ENCODE peak calls at places on chromosomes 11 and 22, in six cellular contexts. One of them, this sample, is unnamed.

GRCh38 chr11:78350101-78350645 is 67.4 kb downstream of the GAB2 start:
- DNase-seq in sigmoid colon: peak
- DNase-seq in HL-60: peak
- DNase-seq in SK-N-SH: no peak
- DNase-seq in stomach: no peak
- DNase-seq in prostate gland: no peak
- DNase-seq in this sample: no peak

GRCh38 chr11:71418643-71419042 is 29.6 kb downstream of the DHCR7 start:
- DNase-seq in SK-N-SH: no peak
- DNase-seq in stomach: no peak
- DNase-seq in sigmoid colon: no peak
- DNase-seq in HL-60: no peak
- DNase-seq in prostate gland: no peak
- DNase-seq in this sample: no peak

GRCh38 chr11:35030716-35031213 is 108.2 kb upstream of the CD44 start:
- DNase-seq in HL-60: no peak
- DNase-seq in prostate gland: no peak
- DNase-seq in SK-N-SH: no peak
- DNase-seq in stomach: no peak
- DNase-seq in sigmoid colon: peak
- DNase-seq in this sample: no peak

GRCh38 chr11:76215946-76216345 is 9.6 kb upstream of the WNT11 start:
- DNase-seq in HL-60: no peak
- DNase-seq in prostate gland: no peak
- DNase-seq in sigmoid colon: no peak
- DNase-seq in SK-N-SH: no peak
- DNase-seq in stomach: no peak
- DNase-seq in this sample: no peak

GRCh38 chr11:9078113-9079041 is 13.0 kb downstream of the SCUBE2 start:
- DNase-seq in SK-N-SH: no peak
- DNase-seq in stomach: no peak
- DNase-seq in prostate gland: no peak
- DNase-seq in sigmoid colon: no peak
- DNase-seq in HL-60: no peak
- DNase-seq in this sample: no peak

GRCh38 chr11:8258289-8258688 is 5.4 kb downstream of the LMO1 start:
- DNase-seq in sigmoid colon: peak
- DNase-seq in SK-N-SH: no peak
- DNase-seq in HL-60: no peak
- DNase-seq in stomach: peak
- DNase-seq in prostate gland: no peak
- DNase-seq in this sample: no peak

GRCh38 chr22:48588881-48589450 is 1238.7 kb downstream of the BRD1 start:
- DNase-seq in SK-N-SH: no peak
- DNase-seq in sigmoid colon: no peak
- DNase-seq in prostate gland: no peak
- DNase-seq in HL-60: no peak
- DNase-seq in stomach: no peak
- DNase-seq in this sample: no peak

GRCh38 chr11:71172680-71173079 is 79.7 kb downstream of the SHANK2 start:
- DNase-seq in sigmoid colon: peak
- DNase-seq in HL-60: no peak
- DNase-seq in SK-N-SH: no peak
- DNase-seq in prostate gland: no peak
- DNase-seq in stomach: no peak
- DNase-seq in this sample: no peak

GRCh38 chr22:43449831-43450225 is 38.0 kb downstream of the MPPED1 start:
- DNase-seq in stomach: no peak
- DNase-seq in HL-60: no peak
- DNase-seq in prostate gland: no peak
- DNase-seq in sigmoid colon: no peak
- DNase-seq in SK-N-SH: no peak
- DNase-seq in this sample: no peak

GRCh38 chr11:69919659-69920499 is 100.7 kb upstream of the FGF3 start:
- DNase-seq in SK-N-SH: no peak
- DNase-seq in prostate gland: no peak
- DNase-seq in sigmoid colon: peak
- DNase-seq in HL-60: no peak
- DNase-seq in stomach: no peak
- DNase-seq in this sample: peak

DNA sequence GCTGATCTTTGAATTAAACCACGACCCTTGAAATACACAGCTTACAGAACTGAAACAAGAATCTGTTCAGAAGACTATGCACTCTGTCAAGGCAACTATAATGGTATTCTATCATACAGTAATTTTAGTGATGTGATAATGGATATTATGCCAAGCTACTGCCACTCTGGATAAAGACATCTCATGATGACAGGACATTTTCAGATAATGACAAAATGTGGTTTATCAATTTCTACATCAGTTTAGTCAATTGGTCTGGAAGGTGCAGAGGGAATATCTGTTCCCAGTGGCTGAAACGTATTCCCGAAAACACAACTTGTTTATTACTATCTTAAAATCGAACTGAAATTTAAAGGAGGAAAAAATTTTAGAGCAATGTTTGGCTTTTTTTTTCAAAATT is 1009.6 kb upstream of the CCDC90B start:
- DNase-seq in prostate gland: no peak
- DNase-seq in SK-N-SH: no peak
- DNase-seq in sigmoid colon: no peak
- DNase-seq in stomach: no peak
- DNase-seq in HL-60: no peak
- DNase-seq in this sample: no peak
- TF ChIP-seq POLR2AphosphoS5 in prostate gland: no peak
- TF ChIP-seq POLR2AphosphoS5 in SK-N-SH: no peak
- TF ChIP-seq POLR2AphosphoS5 in sigmoid colon: no peak
- TF ChIP-seq POLR2AphosphoS5 in stomach: no peak
- TF ChIP-seq POLR2AphosphoS5 in HL-60: no peak
- TF ChIP-seq POLR2AphosphoS5 in this sample: no peak

GRCh38 chr11:16606784-16607674 is 131.4 kb upstream of the C11orf58 start:
- DNase-seq in stomach: peak
- DNase-seq in sigmoid colon: peak
- DNase-seq in HL-60: no peak
- DNase-seq in SK-N-SH: peak
- DNase-seq in prostate gland: peak
- DNase-seq in this sample: no peak
- H3K27ac ChIP-seq in stomach: peak
- H3K27ac ChIP-seq in sigmoid colon: peak
- H3K27ac ChIP-seq in HL-60: no peak
- H3K27ac ChIP-seq in SK-N-SH: peak
- H3K27ac ChIP-seq in prostate gland: peak
- H3K27ac ChIP-seq in this sample: peak

GRCh38 chr11:95149659-95150294 is 60.1 kb downstream of the ENDOD1 start:
- DNase-seq in prostate gland: peak
- DNase-seq in HL-60: no peak
- DNase-seq in sigmoid colon: peak
- DNase-seq in stomach: peak
- DNase-seq in SK-N-SH: no peak
- DNase-seq in this sample: peak

GRCh38 chr11:95148938-95149337 is 59.3 kb downstream of the ENDOD1 start:
- DNase-seq in HL-60: no peak
- DNase-seq in sigmoid colon: no peak
- DNase-seq in stomach: no peak
- DNase-seq in SK-N-SH: no peak
- DNase-seq in prostate gland: no peak
- DNase-seq in this sample: no peak

GRCh38 chr11:95148421-95148820 is 58.8 kb downstream of the ENDOD1 start:
- DNase-seq in SK-N-SH: no peak
- DNase-seq in prostate gland: no peak
- DNase-seq in sigmoid colon: no peak
- DNase-seq in HL-60: no peak
- DNase-seq in stomach: no peak
- DNase-seq in this sample: no peak

GRCh38 chr11:95145430-95146063 is 55.9 kb downstream of the ENDOD1 start:
- DNase-seq in sigmoid colon: no peak
- DNase-seq in SK-N-SH: no peak
- DNase-seq in prostate gland: no peak
- DNase-seq in stomach: no peak
- DNase-seq in HL-60: no peak
- DNase-seq in this sample: no peak

GRCh38 chr11:95147364-95147905 is 57.8 kb downstream of the ENDOD1 start:
- DNase-seq in prostate gland: no peak
- DNase-seq in stomach: no peak
- DNase-seq in sigmoid colon: peak
- DNase-seq in SK-N-SH: peak
- DNase-seq in HL-60: no peak
- DNase-seq in this sample: no peak
- TF ChIP-seq POLR2AphosphoS5 in prostate gland: no peak
- TF ChIP-seq POLR2AphosphoS5 in stomach: no peak
- TF ChIP-seq POLR2AphosphoS5 in sigmoid colon: peak
- TF ChIP-seq POLR2AphosphoS5 in SK-N-SH: peak
- TF ChIP-seq POLR2AphosphoS5 in HL-60: no peak
- TF ChIP-seq POLR2AphosphoS5 in this sample: peak

GRCh38 chr22:25714739-25715138 is 27.2 kb upstream of the MYO18B start:
- DNase-seq in HL-60: no peak
- DNase-seq in prostate gland: no peak
- DNase-seq in sigmoid colon: no peak
- DNase-seq in stomach: no peak
- DNase-seq in SK-N-SH: no peak
- DNase-seq in this sample: no peak
- H3K27ac ChIP-seq in HL-60: no peak
- H3K27ac ChIP-seq in prostate gland: no peak
- H3K27ac ChIP-seq in sigmoid colon: no peak
- H3K27ac ChIP-seq in stomach: no peak
- H3K27ac ChIP-seq in SK-N-SH: no peak
- H3K27ac ChIP-seq in this sample: no peak

This sample was measured in breast epithelium.